ENCODE peak calls at places on chromosomes 11 and 22, in six cellular contexts. L is CD4-positive, alpha-beta memory T cell; B is cardiac muscle cell; K is colonic mucosa; H is neural progenitor cell; Y is upper lobe of right lung. J is an unnamed sample. For H3K4me1, the result is how much of the 10 kb centered on the place peaks cover.

GRCh38 chr11:16226245-16226644 is 130.1 kb downstream of the SOX6 start:
- DNase-seq in L (no peak), B (peak), K (peak), H (no peak), Y (peak), J (peak)

GRCh38 chr11:66701432-66702240 is 23.9 kb upstream of the RBM4B start:
- DNase-seq in L (no peak), B (peak), K (peak), H (no peak), Y (no peak), J (no peak)

GRCh38 chr11:11787305-11788066 is 54.3 kb upstream of the USP47 start:
- DNase-seq in L (peak), B (peak), K (peak), H (peak), Y (peak), J (peak)

GRCh38 chr22:20865869-20866445 is 7.2 kb downstream of the SNAP29 start:
- DNase-seq in L (no peak), B (no peak), K (no peak), H (no peak), Y (no peak), J (no peak)

GRCh38 chr11:132463941-132464340 is 1068.4 kb downstream of the OPCML start:
- DNase-seq in L (no peak), B (peak), K (no peak), H (no peak), Y (no peak), J (no peak)

GRCh38 chr22:37782340-37783168 is 25.2 kb upstream of the GCAT start:
- DNase-seq in L (no peak), B (no peak), K (peak), H (no peak), Y (no peak), J (no peak)

GRCh38 chr11:69040581-69041260 is 8.0 kb upstream of the TPCN2 start:
- DNase-seq in L (no peak), B (peak), K (no peak), H (no peak), Y (no peak), J (no peak)

GRCh38 chr11:2700415-2701211 is 819 bp upstream of the KCNQ1OT1 start:
- DNase-seq in L (no peak), B (peak), K (peak), H (peak), Y (peak), J (peak)

GRCh38 chr11:105046898-105047579 is 1.9 kb upstream of the CARD16 start:
- DNase-seq in L (no peak), B (peak), K (peak), H (no peak), Y (no peak), J (no peak)

DNA sequence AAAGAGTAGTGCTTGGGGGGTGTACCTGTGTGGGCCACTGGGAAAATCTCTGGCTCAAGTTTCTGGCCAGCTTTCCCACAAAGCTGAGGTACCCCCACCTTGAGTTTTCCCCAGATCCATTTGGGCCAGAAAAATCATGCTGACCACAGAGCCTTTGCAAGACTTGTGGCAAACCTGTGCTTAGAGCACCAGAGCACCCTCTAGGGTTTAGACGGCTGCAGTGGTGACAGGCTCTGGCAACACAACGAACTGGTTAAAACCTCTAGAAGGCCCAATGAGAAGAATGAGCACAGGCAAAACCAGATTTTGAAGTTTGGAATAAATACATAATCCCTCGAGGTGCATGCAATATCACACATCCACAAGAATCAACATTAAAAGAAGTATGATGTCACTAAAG is 290.7 kb upstream of the FOLH1 start:
- DNase-seq in L (no peak), B (no peak), K (no peak), H (no peak), Y (no peak), J (no peak)
- H3K4me1 ChIP-seq in L (under half), B (under half), K (under half), H (under half), Y (under half), J (under half)

GRCh38 chr11:88656315-88656714 is 318.8 kb upstream of the CTSC start:
- DNase-seq in L (no peak), B (no peak), K (no peak), H (no peak), Y (no peak), J (no peak)
- H3K4me3 ChIP-seq in L (no peak), B (no peak), K (no peak), H (no peak), Y (no peak), J (no peak)

DNA sequence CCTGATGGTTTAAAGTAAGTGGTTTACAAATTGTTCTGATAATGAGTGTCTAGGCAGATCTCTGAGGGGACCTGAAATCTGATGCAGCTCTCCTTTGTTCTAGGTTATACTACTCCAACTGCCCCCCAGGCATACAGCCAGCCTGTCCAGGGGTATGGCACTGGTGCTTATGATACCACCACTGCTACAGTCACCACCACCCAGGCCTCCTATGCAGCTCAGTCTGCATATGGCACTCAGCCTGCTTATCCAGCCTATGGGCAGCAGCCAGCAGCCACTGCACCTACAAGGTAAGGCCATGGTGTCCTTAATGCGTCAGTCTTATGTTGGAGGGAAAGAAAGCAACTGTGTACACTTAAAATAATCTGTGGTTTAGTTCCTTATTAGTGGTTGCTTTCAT is 9.9 kb downstream of the EWSR1 start:
- DNase-seq in L (no peak), B (no peak), K (no peak), H (no peak), Y (no peak), J (no peak)
- H3K4me1 ChIP-seq in L (half or more), B (under half), K (under half), H (under half), Y (under half), J (under half)

DNA sequence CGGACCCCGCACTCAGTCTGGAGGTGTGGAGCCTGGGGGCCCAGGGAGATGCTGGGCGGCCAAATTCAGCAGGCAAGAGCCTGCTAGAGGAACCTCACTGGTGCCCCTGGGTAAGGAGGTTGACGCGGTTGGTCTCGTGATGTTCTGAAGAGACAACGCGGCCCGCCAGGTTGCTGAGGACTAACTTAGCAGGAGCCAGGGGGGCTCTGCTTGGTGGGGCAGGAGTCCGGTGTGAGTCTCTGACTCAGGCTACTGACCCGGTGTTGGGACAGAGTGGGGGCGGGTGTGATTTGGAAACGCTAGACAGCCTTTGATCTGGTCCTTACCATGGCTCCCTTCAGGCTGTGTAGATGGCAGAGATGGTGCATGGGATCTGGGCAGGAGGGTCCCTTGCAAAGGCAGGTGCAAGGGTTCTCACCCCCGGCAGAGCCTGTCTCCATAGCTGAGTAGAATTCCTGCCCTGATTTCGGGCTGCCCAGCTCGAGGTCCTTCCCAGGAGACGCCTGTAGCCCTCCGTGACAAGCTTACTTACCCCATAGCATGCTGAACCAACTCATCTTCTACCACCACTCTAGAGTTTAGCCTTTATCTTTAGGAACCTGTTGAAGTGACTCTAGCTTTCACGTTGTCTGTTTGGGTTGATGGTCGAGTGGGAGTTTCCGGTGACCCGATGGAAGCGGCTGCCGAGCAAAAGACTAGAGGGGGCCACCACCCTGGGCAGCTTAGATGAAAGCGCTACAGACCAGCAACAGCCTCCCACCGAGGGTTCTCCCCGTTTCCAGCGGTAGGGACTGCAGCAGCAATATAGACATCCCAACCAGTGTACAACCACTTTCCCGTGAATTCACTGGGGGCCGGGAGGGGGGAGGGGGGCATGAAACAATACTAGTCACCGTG is 38.4 kb downstream of the KCNC1 start:
- DNase-seq in L (no peak), B (no peak), K (no peak), H (no peak), Y (peak), J (no peak)
- H3K4me3 ChIP-seq in L (no peak), B (no peak), K (no peak), H (no peak), Y (no peak), J (no peak)

DNA sequence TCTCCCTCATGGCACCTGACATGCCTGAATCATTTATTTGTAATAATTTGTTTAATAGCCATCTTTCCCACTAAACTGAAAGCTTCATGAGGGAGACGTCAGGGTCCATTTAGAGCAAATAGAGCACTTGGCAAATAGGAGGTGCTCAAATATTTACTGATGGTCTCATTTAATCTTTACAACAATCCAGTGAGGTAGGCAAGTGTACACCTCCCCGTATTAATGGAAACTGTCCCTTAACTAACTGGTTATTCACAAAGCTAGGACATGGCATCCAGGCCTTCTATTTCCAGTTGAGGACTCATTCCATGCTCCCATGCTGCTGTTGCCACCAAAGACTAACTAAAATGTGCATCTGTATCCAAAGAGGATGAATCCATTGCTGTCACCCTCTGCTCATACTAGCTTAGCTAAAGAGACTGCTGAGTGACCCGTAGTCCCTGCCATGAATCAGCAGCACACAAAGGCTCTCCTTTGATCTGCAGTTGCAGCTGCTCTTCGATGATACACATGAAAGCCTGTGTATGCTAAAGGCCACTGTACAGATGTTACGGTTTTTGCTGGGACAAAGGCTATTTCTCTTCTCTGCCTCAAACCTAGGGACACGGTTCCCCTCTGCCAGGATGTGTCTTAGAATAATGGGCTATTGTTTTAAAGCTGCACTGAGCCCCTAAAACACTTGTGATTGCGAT is 82.6 kb downstream of the RAB30 start:
- DNase-seq in L (no peak), B (no peak), K (no peak), H (peak), Y (no peak), J (no peak)
- H3K4me1 ChIP-seq in L (under half), B (under half), K (under half), H (under half), Y (under half), J (under half)

GRCh38 chr22:47151490-47151889 is 389.0 kb downstream of the TBC1D22A start:
- DNase-seq in L (no peak), B (peak), K (no peak), H (no peak), Y (no peak), J (no peak)

GRCh38 chr22:47153854-47154542 is 391.5 kb downstream of the TBC1D22A start:
- DNase-seq in L (no peak), B (no peak), K (no peak), H (no peak), Y (no peak), J (no peak)

GRCh38 chr22:47151064-47151463 is 388.6 kb downstream of the TBC1D22A start:
- DNase-seq in L (no peak), B (no peak), K (no peak), H (no peak), Y (no peak), J (no peak)

GRCh38 chr22:47152938-47153337 is 390.5 kb downstream of the TBC1D22A start:
- DNase-seq in L (no peak), B (peak), K (no peak), H (no peak), Y (no peak), J (no peak)

DNA sequence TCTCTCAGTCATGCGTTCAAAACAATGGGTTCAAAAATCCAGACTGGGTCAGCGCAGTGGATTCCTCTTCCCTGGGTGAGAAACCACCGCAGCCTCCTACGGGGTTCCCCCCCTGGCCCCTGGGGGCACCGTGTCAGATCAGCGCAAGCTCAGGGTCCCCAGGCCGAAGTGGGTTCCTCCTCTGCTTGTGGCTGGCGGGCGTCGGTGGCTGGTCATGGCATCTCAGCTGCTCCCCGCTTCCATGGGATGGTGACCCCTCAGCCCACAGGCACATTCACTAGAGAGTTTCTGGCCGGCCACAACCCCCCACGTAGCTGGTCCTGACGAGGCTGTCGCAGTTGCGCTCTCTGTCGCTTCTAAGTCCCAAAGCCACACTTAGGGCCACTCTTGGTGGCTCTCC is 389.8 kb downstream of the TBC1D22A start:
- DNase-seq in L (no peak), B (no peak), K (no peak), H (no peak), Y (no peak), J (no peak)
- H3K4me3 ChIP-seq in L (no peak), B (no peak), K (no peak), H (no peak), Y (no peak), J (no peak)